ENCODE peak calls at places on chromosomes 13 and 19, in five cellular contexts. C is T-helper 17 cell; L is left ventricle myocardium superior; R is esophagus mucosa; P is activated naive CD8-positive, alpha-beta T cell treated with anti-CD3 and anti-CD28 coated beads, Interleukin-2, amount 10 ng/mL, durations not matched to agents 7 days and 5 days. T is an unnamed sample.

GRCh38 chr19:16070366-16070990 is 5.8 kb upstream of the TPM4 start:
- ATAC-seq in C (peak), L (peak), P (peak), R (peak), T (peak)

GRCh38 chr13:25466880-25467279 is 95.1 kb downstream of the ATP8A2 start:
- ATAC-seq in R (no peak), C (no peak), P (no peak), L (no peak), T (no peak)

GRCh38 chr19:47479701-47480503 is 4.1 kb downstream of the KPTN start:
- ATAC-seq in L (no peak), R (no peak), C (no peak), P (no peak), T (no peak)

GRCh38 chr19:56930647-56931592 is 90.4 kb upstream of the PEG3 start:
- ATAC-seq in P (no peak), R (no peak), L (no peak), C (no peak), T (no peak)

GRCh38 chr13:38662362-38662761 is 24.5 kb upstream of the FREM2 start:
- ATAC-seq in C (no peak), R (no peak), P (no peak), L (no peak), T (no peak)

GRCh38 chr13:51764184-51765141 is 39.5 kb downstream of the DHRS12 start:
- ATAC-seq in C (peak), P (peak), L (peak), R (peak), T (peak)

GRCh38 chr13:102825921-102826706 is 19.7 kb upstream of the ERCC5 start:
- ATAC-seq in R (peak), P (no peak), L (no peak), C (no peak), T (no peak)

GRCh38 chr13:110581489-110582185 is 20.1 kb upstream of the RAB20 start:
- ATAC-seq in P (no peak), R (no peak), C (no peak), L (no peak), T (no peak)

GRCh38 chr19:1748703-1749341 is 4.5 kb upstream of the ONECUT3 start:
- ATAC-seq in C (no peak), P (no peak), L (no peak), R (no peak), T (no peak)

GRCh38 chr13:112131740-112132113 is 64.8 kb downstream of the SOX1 start:
- ATAC-seq in L (no peak), R (no peak), P (no peak), C (no peak), T (no peak)

GRCh38 chr13:109666656-109667448 is 119.5 kb downstream of the IRS2 start:
- ATAC-seq in R (no peak), L (peak), P (no peak), C (no peak), T (no peak)

GRCh38 chr19:7888145-7888825 is at the start of gene LRRC8E:
- ATAC-seq in C (peak), L (peak), P (peak), R (peak), T (peak)

GRCh38 chr19:18203408-18203862 is 407 bp downstream of the RAB3A start:
- ATAC-seq in R (peak), P (no peak), C (peak), L (peak), T (peak)

GRCh38 chr19:18895828-18896341 is at the start of gene CERS1:
- ATAC-seq in R (no peak), P (no peak), C (peak), L (peak), T (peak)

GRCh38 chr19:41431426-41432386 is 4.5 kb upstream of the B3GNT8 start:
- ATAC-seq in R (no peak), L (peak), C (no peak), P (no peak), T (no peak)

GRCh38 chr13:46666727-46667456 is 113.9 kb downstream of the LRCH1 start:
- ATAC-seq in L (peak), C (peak), P (peak), R (no peak), T (peak)

GRCh38 chr19:10976200-10976892 is 15.5 kb downstream of the SMARCA4 start:
- ATAC-seq in R (no peak), P (no peak), C (no peak), L (peak), T (no peak)

GRCh38 chr19:46426506-46427162 is 2.1 kb downstream of the PNMA8C start:
- ATAC-seq in C (no peak), R (no peak), L (peak), P (peak), T (peak)

GRCh38 chr13:73607489-73608156 is 526.6 kb downstream of the KLF12 start:
- ATAC-seq in C (no peak), P (no peak), R (peak), L (no peak), T (no peak)

GRCh38 chr13:49812806-49813205 is 20.3 kb upstream of the KPNA3 start:
- ATAC-seq in L (peak), P (no peak), C (no peak), R (no peak), T (no peak)

GRCh38 chr13:45875951-45876350 is 24.4 kb upstream of the SIAH3 start:
- ATAC-seq in C (no peak), L (no peak), P (no peak), R (peak), T (no peak)

GRCh38 chr19:48779636-48780035 is 24.3 kb downstream of the FGF21 start:
- ATAC-seq in P (no peak), C (no peak), L (no peak), R (no peak), T (peak)

GRCh38 chr19:4444765-4445741 is 12.5 kb downstream of the UBXN6 start:
- ATAC-seq in R (no peak), C (no peak), L (no peak), P (no peak), T (no peak)

GRCh38 chr13:51276684-51277083 is 54.5 kb downstream of the FAM124A start:
- ATAC-seq in L (peak), C (no peak), P (no peak), R (no peak), T (no peak)